ENCODE peak calls at places on chromosomes 12 and 14, in ten cellular contexts. One of them, this sample, is unnamed.

GRCh38 chr12:121949643-121950397 is 31.4 kb downstream of the CFAP251 start:
- DNase-seq in ovary: no peak
- DNase-seq in GM12892: no peak
- DNase-seq in endothelial cell of umbilical vein: no peak
- DNase-seq in heart left ventricle: no peak
- DNase-seq in A549: no peak
- DNase-seq in stomach: no peak
- DNase-seq in transverse colon: no peak
- DNase-seq in body of pancreas: no peak
- DNase-seq in right lobe of liver: no peak
- DNase-seq in this sample: peak; percentile 34

GRCh38 chr12:6839482-6840201 is 1.1 kb upstream of the GNB3 start:
- DNase-seq in right lobe of liver: no peak
- DNase-seq in endothelial cell of umbilical vein: no peak
- DNase-seq in heart left ventricle: no peak
- DNase-seq in transverse colon: peak; percentile 77
- DNase-seq in body of pancreas: no peak
- DNase-seq in GM12892: peak; percentile 74
- DNase-seq in A549: no peak
- DNase-seq in ovary: no peak
- DNase-seq in stomach: peak; percentile 44
- DNase-seq in this sample: no peak

GRCh38 chr12:9392842-9393241 is 184.6 kb upstream of the PZP start:
- DNase-seq in A549: no peak
- DNase-seq in endothelial cell of umbilical vein: no peak
- DNase-seq in stomach: no peak
- DNase-seq in ovary: no peak
- DNase-seq in GM12892: no peak
- DNase-seq in heart left ventricle: no peak
- DNase-seq in body of pancreas: no peak
- DNase-seq in right lobe of liver: no peak
- DNase-seq in transverse colon: no peak
- DNase-seq in this sample: no peak

GRCh38 chr14:103740991-103741689 is 25.5 kb downstream of the ZFYVE21 start:
- DNase-seq in body of pancreas: no peak
- DNase-seq in transverse colon: no peak
- DNase-seq in stomach: no peak
- DNase-seq in right lobe of liver: peak; percentile 36
- DNase-seq in GM12892: no peak
- DNase-seq in ovary: peak; percentile 62
- DNase-seq in A549: no peak
- DNase-seq in heart left ventricle: no peak
- DNase-seq in endothelial cell of umbilical vein: peak; percentile 43
- DNase-seq in this sample: no peak

GRCh38 chr14:69784942-69785341 is 12.1 kb downstream of the SLC10A1 start:
- DNase-seq in stomach: no peak
- DNase-seq in ovary: no peak
- DNase-seq in GM12892: no peak
- DNase-seq in A549: no peak
- DNase-seq in right lobe of liver: peak; percentile 82
- DNase-seq in transverse colon: no peak
- DNase-seq in body of pancreas: no peak
- DNase-seq in endothelial cell of umbilical vein: no peak
- DNase-seq in heart left ventricle: no peak
- DNase-seq in this sample: no peak

GRCh38 chr12:68956466-68956865 is 23.5 kb upstream of the CPM start:
- DNase-seq in transverse colon: no peak
- DNase-seq in endothelial cell of umbilical vein: no peak
- DNase-seq in ovary: no peak
- DNase-seq in heart left ventricle: no peak
- DNase-seq in GM12892: no peak
- DNase-seq in stomach: no peak
- DNase-seq in A549: no peak
- DNase-seq in right lobe of liver: no peak
- DNase-seq in body of pancreas: no peak
- DNase-seq in this sample: no peak

GRCh38 chr12:123120452-123121166 is 30.3 kb downstream of the PITPNM2 start:
- DNase-seq in endothelial cell of umbilical vein: no peak
- DNase-seq in A549: no peak
- DNase-seq in transverse colon: no peak
- DNase-seq in ovary: peak; percentile 49
- DNase-seq in GM12892: no peak
- DNase-seq in heart left ventricle: no peak
- DNase-seq in body of pancreas: no peak
- DNase-seq in stomach: no peak
- DNase-seq in right lobe of liver: no peak
- DNase-seq in this sample: no peak

GRCh38 chr14:104734991-104735779 is 11.2 kb downstream of the ADSS1 start:
- DNase-seq in endothelial cell of umbilical vein: no peak
- DNase-seq in heart left ventricle: no peak
- DNase-seq in stomach: no peak
- DNase-seq in A549: no peak
- DNase-seq in body of pancreas: no peak
- DNase-seq in GM12892: no peak
- DNase-seq in transverse colon: no peak
- DNase-seq in ovary: no peak
- DNase-seq in right lobe of liver: peak; percentile 97
- DNase-seq in this sample: no peak

DNA sequence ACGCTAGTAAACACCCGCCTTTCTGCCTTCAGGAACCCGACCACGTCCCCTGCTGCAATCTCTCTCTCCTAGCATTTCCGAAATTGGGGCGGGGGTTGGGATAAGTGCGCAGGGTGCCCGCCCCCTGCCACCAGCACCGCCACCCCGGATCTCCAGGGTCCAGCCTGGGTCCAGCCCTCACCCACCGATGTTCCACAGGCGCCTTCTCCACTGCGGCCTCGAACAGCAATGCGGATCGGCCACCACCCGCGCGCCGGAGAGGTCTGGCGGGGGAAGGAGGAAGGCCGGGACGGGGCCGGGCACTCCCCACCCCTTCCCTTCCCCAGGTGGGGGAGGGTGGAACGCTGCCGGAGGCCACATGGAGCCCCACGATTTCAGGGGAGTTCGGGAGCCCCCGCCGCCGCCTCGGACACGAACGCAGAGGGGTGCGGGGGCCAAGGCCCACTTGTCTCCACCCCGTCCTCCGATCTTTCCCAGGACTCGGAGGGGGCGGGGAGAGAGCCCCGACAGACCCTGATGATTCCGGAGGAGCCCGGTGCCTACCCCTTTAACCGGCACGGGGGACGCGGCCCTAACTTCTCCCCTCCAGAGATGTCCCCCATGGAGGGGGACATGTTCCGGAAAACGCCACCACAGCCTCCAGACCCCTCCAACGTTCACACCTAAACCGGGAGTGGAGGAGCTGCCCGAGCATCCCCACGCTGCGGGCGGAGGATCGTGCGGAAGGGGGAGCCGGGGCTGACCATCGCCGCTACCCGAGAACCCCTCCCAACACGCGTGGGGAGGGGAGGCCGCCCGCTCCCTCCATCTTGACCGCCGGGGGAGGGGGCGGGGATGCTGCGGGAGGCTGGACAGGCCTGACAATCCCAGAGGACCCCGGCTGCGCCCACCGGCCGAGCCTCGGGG is 1.1 kb downstream of the ATXN2 start:
- DNase-seq in A549: peak; percentile 50
- DNase-seq in body of pancreas: peak; percentile 62
- DNase-seq in GM12892: peak; percentile 48
- DNase-seq in right lobe of liver: peak; percentile 72
- DNase-seq in endothelial cell of umbilical vein: peak; percentile 31
- DNase-seq in stomach: peak; percentile 60
- DNase-seq in transverse colon: peak; percentile 58
- DNase-seq in heart left ventricle: peak; percentile 55
- DNase-seq in ovary: peak; percentile 64
- DNase-seq in this sample: peak; percentile 50
- TF ChIP-seq POLR2A in A549: peak; percentile 23
- TF ChIP-seq POLR2A in body of pancreas: no peak
- TF ChIP-seq POLR2A in GM12892: no peak
- TF ChIP-seq POLR2A in right lobe of liver: no peak
- TF ChIP-seq POLR2A in endothelial cell of umbilical vein: no peak
- TF ChIP-seq POLR2A in stomach: no peak
- TF ChIP-seq POLR2A in transverse colon: peak; percentile 33
- TF ChIP-seq POLR2A in heart left ventricle: no peak
- TF ChIP-seq POLR2A in ovary: peak; percentile 4
- TF ChIP-seq POLR2A in this sample: no peak

GRCh38 chr14:52399886-52400599 is 85.9 kb downstream of the PTGER2 start:
- DNase-seq in body of pancreas: no peak
- DNase-seq in ovary: no peak
- DNase-seq in heart left ventricle: no peak
- DNase-seq in transverse colon: peak; percentile 34
- DNase-seq in endothelial cell of umbilical vein: no peak
- DNase-seq in A549: no peak
- DNase-seq in GM12892: no peak
- DNase-seq in stomach: no peak
- DNase-seq in right lobe of liver: no peak
- DNase-seq in this sample: no peak
- TF ChIP-seq POLR2A in body of pancreas: no peak
- TF ChIP-seq POLR2A in ovary: no peak
- TF ChIP-seq POLR2A in heart left ventricle: no peak
- TF ChIP-seq POLR2A in transverse colon: no peak
- TF ChIP-seq POLR2A in endothelial cell of umbilical vein: no peak
- TF ChIP-seq POLR2A in A549: no peak
- TF ChIP-seq POLR2A in GM12892: no peak
- TF ChIP-seq POLR2A in stomach: no peak
- TF ChIP-seq POLR2A in right lobe of liver: no peak
- TF ChIP-seq POLR2A in this sample: no peak

GRCh38 chr12:132831771-132832170 is 3.1 kb upstream of the GOLGA3 start:
- DNase-seq in transverse colon: no peak
- DNase-seq in heart left ventricle: no peak
- DNase-seq in body of pancreas: no peak
- DNase-seq in stomach: no peak
- DNase-seq in right lobe of liver: no peak
- DNase-seq in ovary: no peak
- DNase-seq in GM12892: no peak
- DNase-seq in A549: no peak
- DNase-seq in endothelial cell of umbilical vein: no peak
- DNase-seq in this sample: no peak

GRCh38 chr12:132825089-132825488 is 3.6 kb downstream of the GOLGA3 start:
- DNase-seq in stomach: no peak
- DNase-seq in transverse colon: no peak
- DNase-seq in endothelial cell of umbilical vein: no peak
- DNase-seq in GM12892: no peak
- DNase-seq in right lobe of liver: no peak
- DNase-seq in heart left ventricle: no peak
- DNase-seq in body of pancreas: no peak
- DNase-seq in A549: no peak
- DNase-seq in ovary: no peak
- DNase-seq in this sample: no peak

GRCh38 chr12:132825861-132826260 is 2.8 kb downstream of the GOLGA3 start:
- DNase-seq in GM12892: no peak
- DNase-seq in body of pancreas: no peak
- DNase-seq in transverse colon: no peak
- DNase-seq in ovary: no peak
- DNase-seq in A549: no peak
- DNase-seq in heart left ventricle: no peak
- DNase-seq in right lobe of liver: no peak
- DNase-seq in endothelial cell of umbilical vein: no peak
- DNase-seq in stomach: no peak
- DNase-seq in this sample: no peak

GRCh38 chr12:132827763-132828703 is 636 bp downstream of the GOLGA3 start:
- DNase-seq in heart left ventricle: no peak
- DNase-seq in right lobe of liver: peak; percentile 54
- DNase-seq in A549: peak; percentile 46
- DNase-seq in transverse colon: peak; percentile 77
- DNase-seq in body of pancreas: peak; percentile 36
- DNase-seq in GM12892: peak; percentile 48
- DNase-seq in stomach: peak; percentile 58
- DNase-seq in endothelial cell of umbilical vein: peak; percentile 69
- DNase-seq in ovary: no peak
- DNase-seq in this sample: peak; percentile 48

DNA sequence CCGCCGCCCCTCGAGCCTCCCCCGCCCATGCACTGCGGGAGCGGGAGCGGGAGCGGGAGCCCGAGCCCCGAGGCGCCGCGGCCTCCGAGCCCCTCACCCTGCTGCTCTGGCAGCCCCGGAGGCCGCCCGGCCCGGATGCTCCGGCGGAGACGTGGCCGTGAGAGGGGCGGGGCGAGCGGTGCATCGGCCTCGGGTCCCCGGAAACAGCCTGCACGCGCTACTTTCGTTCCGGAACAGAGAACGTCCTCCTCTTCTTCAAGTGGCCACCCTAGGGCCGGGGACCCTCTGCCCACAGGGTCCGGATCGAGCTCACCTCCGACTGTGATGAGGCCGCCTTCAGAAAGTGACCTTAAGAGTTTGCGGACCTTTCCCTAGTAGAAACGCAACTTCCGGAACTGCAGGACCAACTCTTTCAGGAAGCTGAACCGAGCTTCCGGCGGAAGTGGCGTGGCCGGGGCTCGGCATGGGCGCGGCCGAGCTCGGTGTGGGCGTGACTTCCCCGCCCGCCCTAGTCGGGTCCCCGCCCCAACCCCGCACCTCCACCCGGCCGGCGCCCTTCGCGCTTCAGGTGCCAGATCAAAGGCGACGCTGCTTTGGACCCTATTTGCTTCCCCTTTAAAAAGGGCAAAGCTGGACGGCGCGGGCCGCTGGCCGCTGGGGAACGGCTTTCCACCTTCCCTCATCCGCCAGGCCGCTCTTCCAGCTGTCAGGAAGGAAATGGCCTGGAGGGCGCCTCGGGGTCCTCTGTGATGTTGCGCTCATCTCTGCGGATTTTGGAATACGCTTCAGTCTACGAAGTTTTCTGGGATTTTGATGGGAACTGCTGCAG is at the start of gene GOLGA3:
- DNase-seq in transverse colon: peak; percentile 96
- DNase-seq in stomach: peak; percentile 96
- DNase-seq in A549: peak; percentile 95
- DNase-seq in body of pancreas: peak; percentile 96
- DNase-seq in heart left ventricle: peak; percentile 94
- DNase-seq in right lobe of liver: peak; percentile 96
- DNase-seq in GM12892: peak; percentile 98
- DNase-seq in endothelial cell of umbilical vein: peak; percentile 92
- DNase-seq in ovary: peak; percentile 93
- DNase-seq in this sample: peak; percentile 97
- TF ChIP-seq POLR2A in transverse colon: peak; percentile 78
- TF ChIP-seq POLR2A in stomach: no peak
- TF ChIP-seq POLR2A in A549: peak; percentile 58
- TF ChIP-seq POLR2A in body of pancreas: peak; percentile 66
- TF ChIP-seq POLR2A in heart left ventricle: no peak
- TF ChIP-seq POLR2A in right lobe of liver: peak; percentile 43
- TF ChIP-seq POLR2A in GM12892: peak; percentile 67
- TF ChIP-seq POLR2A in endothelial cell of umbilical vein: peak; percentile 85
- TF ChIP-seq POLR2A in ovary: peak; percentile 63
- TF ChIP-seq POLR2A in this sample: peak; percentile 48

DNA sequence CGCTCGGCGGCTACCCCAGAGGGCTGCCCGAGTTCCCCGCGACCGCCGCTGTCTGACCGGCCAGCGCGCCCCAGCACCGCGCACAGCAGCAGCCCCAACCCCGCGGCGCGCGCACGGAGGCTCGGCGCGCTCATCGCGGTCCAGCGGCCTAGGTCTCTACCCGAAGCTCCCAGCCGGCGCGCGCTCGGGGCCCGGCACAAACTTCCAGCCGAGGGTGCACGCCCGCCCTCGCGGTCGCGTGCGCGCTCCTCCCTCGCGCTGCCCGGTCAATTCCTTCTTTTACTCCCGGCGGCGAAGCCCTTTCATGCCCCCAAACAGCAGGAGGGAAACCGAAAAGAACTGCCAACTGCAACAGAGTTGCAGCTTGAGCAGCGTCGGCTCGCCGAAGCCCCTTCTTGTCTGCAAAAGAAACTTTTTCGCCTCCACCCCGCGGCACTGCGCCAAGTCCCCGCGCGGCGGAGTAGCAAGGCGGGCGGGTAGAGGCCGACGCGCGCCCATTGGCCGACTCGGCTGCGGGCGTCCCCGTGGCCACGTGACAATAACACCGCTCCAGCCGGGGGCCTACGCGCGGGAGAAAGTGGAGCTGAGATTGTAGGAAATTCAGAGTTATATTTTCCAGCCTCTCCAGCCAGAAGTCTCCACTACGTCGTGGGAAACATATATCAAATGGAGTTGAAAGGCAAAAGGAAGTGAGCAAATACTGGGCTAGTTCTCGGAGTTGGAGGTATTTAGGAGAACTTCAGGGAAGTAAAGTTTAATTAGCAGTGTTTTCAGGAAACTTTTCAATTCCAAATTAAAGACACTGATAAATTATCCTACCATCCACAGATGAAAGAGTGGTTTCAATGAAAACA is at the start of gene LRIG3:
- DNase-seq in GM12892: peak; percentile 32
- DNase-seq in transverse colon: peak; percentile 88
- DNase-seq in A549: peak; percentile 85
- DNase-seq in endothelial cell of umbilical vein: peak; percentile 99
- DNase-seq in ovary: peak; percentile 93
- DNase-seq in right lobe of liver: peak; percentile 93
- DNase-seq in heart left ventricle: peak; percentile 91
- DNase-seq in body of pancreas: peak; percentile 94
- DNase-seq in stomach: peak; percentile 91
- DNase-seq in this sample: peak; percentile 76
- TF ChIP-seq POLR2A in GM12892: no peak
- TF ChIP-seq POLR2A in transverse colon: peak; percentile 71
- TF ChIP-seq POLR2A in A549: peak; percentile 28
- TF ChIP-seq POLR2A in endothelial cell of umbilical vein: no peak
- TF ChIP-seq POLR2A in ovary: no peak
- TF ChIP-seq POLR2A in right lobe of liver: peak; percentile 79
- TF ChIP-seq POLR2A in heart left ventricle: no peak
- TF ChIP-seq POLR2A in body of pancreas: peak; percentile 84
- TF ChIP-seq POLR2A in stomach: no peak
- TF ChIP-seq POLR2A in this sample: peak; percentile 12